ENCODE peak calls at places on chromosomes 4 and X, in four cellular contexts. J, C, Z and E are unnamed samples.

GRCh38 chr4:74311696-74312313 is 3.5 kb downstream of the EPGN start:
- DNase-seq in C (peak; percentile 38), J (no peak), Z (no peak), E (no peak)

GRCh38 chr4:184259081-184259480 is 41.4 kb upstream of the ENPP6 start:
- DNase-seq in Z (no peak), C (no peak), J (no peak), E (no peak)

GRCh38 chrX:101348452-101349222 is at the start of gene TIMM8A:
- DNase-seq in Z (peak; percentile 80), J (peak; percentile 77), C (peak; percentile 60), E (peak; percentile 73)

GRCh38 chr4:123750044-123750443 is 353.4 kb downstream of the SPRY1 start:
- DNase-seq in C (no peak), J (peak; percentile 63), Z (no peak), E (no peak)

GRCh38 chr4:2828758-2829181 is 14.9 kb upstream of the ADD1 start:
- DNase-seq in C (no peak), Z (no peak), J (no peak), E (peak; percentile 14)

GRCh38 chr4:72366601-72367000 is 202.4 kb downstream of the ADAMTS3 start:
- DNase-seq in J (no peak), C (no peak), Z (no peak), E (no peak)

GRCh38 chr4:100362363-100362762 is 155.5 kb downstream of the EMCN start:
- DNase-seq in C (no peak), J (no peak), Z (no peak), E (no peak)

GRCh38 chrX:150508461-150509367 is 59.7 kb upstream of the MTM1 start:
- DNase-seq in J (peak; percentile 69), Z (peak; percentile 43), C (peak; percentile 5), E (no peak)

GRCh38 chr4:25454491-25454890 is 77.4 kb downstream of the ANAPC4 start:
- DNase-seq in C (no peak), Z (no peak), J (no peak), E (no peak)

GRCh38 chr4:113065629-113066028 is 16.2 kb downstream of the ANK2 start:
- DNase-seq in Z (no peak), C (no peak), J (no peak), E (no peak)

GRCh38 chr4:157664726-157665125 is 444.2 kb downstream of the GRIA2 start:
- DNase-seq in Z (no peak), J (no peak), C (no peak), E (no peak)

GRCh38 chr4:130026185-130026584 is 930.2 kb downstream of the C4orf33 start:
- DNase-seq in J (peak; percentile 97), Z (no peak), C (no peak), E (no peak)

GRCh38 chr4:8473198-8473919 is 32.8 kb downstream of the TRMT44 start:
- DNase-seq in Z (no peak), C (no peak), J (peak; percentile 24), E (no peak)
- TF ChIP-seq CTCF in Z (no peak), C (no peak), J (no peak), E (no peak)

GRCh38 chr4:20493761-20494353 is 206.4 kb upstream of the PACRGL start:
- DNase-seq in C (no peak), J (no peak), Z (no peak), E (no peak)

GRCh38 chr4:20486433-20486832 is 213.8 kb upstream of the PACRGL start:
- DNase-seq in C (no peak), Z (no peak), J (no peak), E (no peak)

GRCh38 chr4:20487446-20487845 is 212.8 kb upstream of the PACRGL start:
- DNase-seq in J (no peak), C (no peak), Z (no peak), E (no peak)

GRCh38 chr4:20487852-20488251 is 212.4 kb upstream of the PACRGL start:
- DNase-seq in J (no peak), C (no peak), Z (no peak), E (no peak)

GRCh38 chr4:20490734-20491133 is 209.5 kb upstream of the PACRGL start:
- DNase-seq in C (no peak), Z (no peak), J (no peak), E (no peak)
- TF ChIP-seq CTCF in C (no peak), Z (no peak), J (peak; percentile 39), E (peak; percentile 11)

GRCh38 chrX:2820131-2820771 is 8.5 kb upstream of the GYG2 start:
- DNase-seq in C (no peak), J (no peak), Z (no peak), E (no peak)

GRCh38 chrX:2817036-2817435 is 11.7 kb upstream of the GYG2 start:
- DNase-seq in J (no peak), Z (no peak), C (no peak), E (no peak)

GRCh38 chrX:2823795-2824386 is 4.8 kb upstream of the GYG2 start:
- DNase-seq in Z (no peak), J (no peak), C (no peak), E (no peak)

GRCh38 chrX:2824886-2825285 is 3.8 kb upstream of the GYG2 start:
- DNase-seq in J (no peak), C (no peak), Z (no peak), E (no peak)

DNA sequence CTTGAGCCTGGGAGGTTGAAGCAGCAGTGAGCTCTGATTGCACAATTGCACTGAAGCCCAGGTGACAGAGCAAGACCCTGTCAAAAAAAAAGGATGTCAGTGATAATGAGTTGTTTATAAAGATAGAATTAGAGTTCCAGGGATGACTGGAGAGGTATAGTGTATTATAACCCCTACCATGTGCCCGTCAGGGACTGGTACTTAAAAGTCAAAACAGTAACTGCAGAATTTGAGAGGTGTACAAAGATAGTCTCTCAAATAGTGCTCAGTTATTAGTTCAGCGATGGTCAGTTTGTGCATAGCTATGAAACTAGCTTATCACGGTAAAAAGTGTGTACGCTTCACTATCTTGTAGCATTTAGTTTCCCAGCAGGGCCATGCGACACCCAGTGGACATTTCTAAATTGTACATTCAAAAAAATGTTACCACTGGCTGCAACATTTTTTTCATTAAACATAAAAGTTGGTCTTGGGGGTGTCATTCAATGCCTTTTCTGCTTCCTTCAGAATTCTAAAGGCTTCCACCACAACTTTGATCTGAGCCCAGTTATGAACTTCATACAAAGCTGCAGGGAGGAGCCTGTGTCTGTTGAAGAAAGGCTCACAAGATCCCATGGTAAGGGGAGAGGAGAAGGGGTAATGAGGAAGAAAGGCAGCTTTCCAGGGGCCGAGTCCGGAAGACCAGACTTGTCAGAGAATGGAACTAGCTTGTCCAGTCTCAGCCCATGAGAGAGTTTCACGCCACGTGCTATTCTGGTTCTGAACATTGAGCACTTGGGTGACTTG is 9.2 kb upstream of the GYG2 start:
- DNase-seq in C (no peak), J (no peak), Z (no peak), E (no peak)
- TF ChIP-seq CTCF in C (no peak), J (peak; percentile 57), Z (peak; percentile 34), E (no peak)

GRCh38 chrX:103626855-103627254 is 1.9 kb upstream of the TCEAL1 start:
- DNase-seq in J (no peak), Z (no peak), C (no peak), E (no peak)
- TF ChIP-seq CTCF in J (no peak), Z (no peak), C (no peak), E (no peak)

GRCh38 chrX:131762802-131763234 is 218.9 kb downstream of the OR13H1 start:
- DNase-seq in Z (no peak), C (peak; percentile 3), J (no peak), E (no peak)
- TF ChIP-seq CTCF in Z (peak; percentile 56), C (no peak), J (no peak), E (no peak)